ENCODE peak calls at places on chromosomes 5 and 9, in four cellular contexts. One of them, this sample, is unnamed.

GRCh38 chr5:51983161-51983560 is 599.9 kb downstream of the ISL1 start:
- DNase-seq in K562: no peak
- DNase-seq in HepG2: no peak
- DNase-seq in GM12878: no peak
- DNase-seq in this sample: no peak

GRCh38 chr9:98983295-98984268 is 39.9 kb downstream of the COL15A1 start:
- DNase-seq in K562: no peak
- DNase-seq in HepG2: no peak
- DNase-seq in GM12878: no peak
- DNase-seq in this sample: no peak

GRCh38 chr5:170132642-170133448 is 27.1 kb downstream of the FOXI1 start:
- DNase-seq in K562: no peak
- DNase-seq in HepG2: no peak
- DNase-seq in GM12878: no peak
- DNase-seq in this sample: no peak

GRCh38 chr9:27471789-27472585 is 52.1 kb upstream of the IFNK start:
- DNase-seq in K562: no peak
- DNase-seq in HepG2: no peak
- DNase-seq in GM12878: no peak
- DNase-seq in this sample: no peak

GRCh38 chr9:38022203-38022602 is 46.8 kb downstream of the SHB start:
- DNase-seq in K562: no peak
- DNase-seq in HepG2: no peak
- DNase-seq in GM12878: no peak
- DNase-seq in this sample: no peak

GRCh38 chr5:170642066-170642735 is 138.4 kb downstream of the KCNIP1 start:
- DNase-seq in K562: no peak
- DNase-seq in HepG2: no peak
- DNase-seq in GM12878: no peak
- DNase-seq in this sample: no peak

GRCh38 chr5:124746916-124747769 is 704 bp upstream of the ZNF608 start:
- DNase-seq in K562: no peak
- DNase-seq in HepG2: peak
- DNase-seq in GM12878: peak
- DNase-seq in this sample: peak

GRCh38 chr5:112885001-112885400 is 23.9 kb downstream of the SRP19 start:
- DNase-seq in K562: no peak
- DNase-seq in HepG2: no peak
- DNase-seq in GM12878: no peak
- DNase-seq in this sample: no peak

GRCh38 chr9:32423371-32423770 is 38.9 kb downstream of the ACO1 start:
- DNase-seq in K562: no peak
- DNase-seq in HepG2: no peak
- DNase-seq in GM12878: no peak
- DNase-seq in this sample: no peak

GRCh38 chr9:121912812-121913627 is 180.1 kb downstream of the TTLL11 start:
- DNase-seq in K562: no peak
- DNase-seq in HepG2: no peak
- DNase-seq in GM12878: no peak
- DNase-seq in this sample: no peak

GRCh38 chr9:135896626-135897025 is 10.7 kb downstream of the CAMSAP1 start:
- DNase-seq in K562: no peak
- DNase-seq in HepG2: no peak
- DNase-seq in GM12878: no peak
- DNase-seq in this sample: no peak

GRCh38 chr5:114185274-114185673 is 176.6 kb upstream of the KCNN2 start:
- DNase-seq in K562: no peak
- DNase-seq in HepG2: no peak
- DNase-seq in GM12878: no peak
- DNase-seq in this sample: peak

GRCh38 chr9:27625751-27626628 is 52.7 kb upstream of the C9orf72 start:
- DNase-seq in K562: no peak
- DNase-seq in HepG2: no peak
- DNase-seq in GM12878: no peak
- DNase-seq in this sample: no peak

GRCh38 chr5:73564018-73564417 is 1.4 kb downstream of the ANKRA2 start:
- DNase-seq in K562: no peak
- DNase-seq in HepG2: no peak
- DNase-seq in GM12878: no peak
- DNase-seq in this sample: no peak

GRCh38 chr9:36665387-36665786 is 92.7 kb downstream of the MELK start:
- DNase-seq in K562: no peak
- DNase-seq in HepG2: no peak
- DNase-seq in GM12878: no peak
- DNase-seq in this sample: no peak

GRCh38 chr5:130011986-130012385 is 107.7 kb downstream of the CHSY3 start:
- DNase-seq in K562: no peak
- DNase-seq in HepG2: no peak
- DNase-seq in GM12878: no peak
- DNase-seq in this sample: no peak

GRCh38 chr5:123163225-123163876 is 74.3 kb downstream of the PRDM6 start:
- DNase-seq in K562: no peak
- DNase-seq in HepG2: no peak
- DNase-seq in GM12878: no peak
- DNase-seq in this sample: no peak

GRCh38 chr9:37935106-37935505 is 31.2 kb upstream of the SLC25A51 start:
- DNase-seq in K562: no peak
- DNase-seq in HepG2: no peak
- DNase-seq in GM12878: no peak
- DNase-seq in this sample: no peak

GRCh38 chr5:135235002-135235401 is 164.0 kb downstream of the MACROH2A1 start:
- DNase-seq in K562: no peak
- DNase-seq in HepG2: no peak
- DNase-seq in GM12878: no peak
- DNase-seq in this sample: no peak

GRCh38 chr9:31418419-31418818 is 966.0 kb upstream of the ACO1 start:
- DNase-seq in K562: no peak
- DNase-seq in HepG2: no peak
- DNase-seq in GM12878: no peak
- DNase-seq in this sample: no peak

GRCh38 chr5:71938886-71939285 is 168.4 kb upstream of the MAP1B start:
- DNase-seq in K562: no peak
- DNase-seq in HepG2: peak
- DNase-seq in GM12878: no peak
- DNase-seq in this sample: peak

GRCh38 chr5:38466444-38467189 is 89.8 kb downstream of the LIFR start:
- DNase-seq in K562: no peak
- DNase-seq in HepG2: no peak
- DNase-seq in GM12878: no peak
- DNase-seq in this sample: no peak

GRCh38 chr9:97954550-97954989 is 16.6 kb upstream of the HEMGN start:
- DNase-seq in K562: peak
- DNase-seq in HepG2: peak
- DNase-seq in GM12878: no peak
- DNase-seq in this sample: peak

GRCh38 chr5:39453606-39454005 is 28.8 kb upstream of the DAB2 start:
- DNase-seq in K562: no peak
- DNase-seq in HepG2: no peak
- DNase-seq in GM12878: no peak
- DNase-seq in this sample: no peak

DNA sequence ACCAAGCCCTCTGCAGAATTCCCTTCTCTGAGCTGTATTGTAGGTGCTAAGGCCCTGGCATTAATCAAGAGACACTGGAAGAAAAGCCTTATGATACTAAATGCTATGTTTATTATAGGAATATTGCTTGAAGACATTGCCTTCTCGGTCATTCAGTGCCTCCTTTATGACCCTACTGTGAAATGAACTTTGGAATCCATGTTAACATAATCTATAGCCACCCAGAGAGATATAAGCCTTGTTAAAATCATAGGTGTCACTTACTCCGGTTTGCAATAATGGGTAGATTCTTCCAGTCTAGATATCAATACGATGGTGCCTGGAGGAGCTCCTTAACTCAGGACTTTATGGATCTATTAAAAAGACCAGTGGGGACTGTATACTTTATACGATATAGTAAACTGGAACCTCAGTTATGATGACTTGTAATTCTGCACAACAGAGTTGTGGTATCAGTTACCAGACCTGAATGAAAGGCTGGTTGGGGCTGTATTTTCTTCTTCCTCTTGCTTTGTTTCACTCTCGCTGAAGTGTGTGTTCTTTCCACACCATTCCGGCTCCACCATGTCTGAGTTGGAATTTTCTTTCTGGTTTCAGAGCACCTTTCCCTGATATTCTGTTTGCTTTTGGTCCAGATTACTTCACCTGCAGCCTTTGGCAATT is 154.5 kb downstream of the DROSHA start:
- DNase-seq in K562: no peak
- DNase-seq in HepG2: no peak
- DNase-seq in GM12878: no peak
- DNase-seq in this sample: no peak
- H2AFZ ChIP-seq in K562: no peak
- H2AFZ ChIP-seq in HepG2: no peak
- H2AFZ ChIP-seq in GM12878: no peak
- H2AFZ ChIP-seq in this sample: peak

GRCh38 chr9:134208981-134209725 is 44.8 kb upstream of the RNU6ATAC start:
- DNase-seq in K562: no peak
- DNase-seq in HepG2: no peak
- DNase-seq in GM12878: no peak
- DNase-seq in this sample: no peak

GRCh38 chr9:134204991-134205578 is 40.7 kb upstream of the RNU6ATAC start:
- DNase-seq in K562: no peak
- DNase-seq in HepG2: peak
- DNase-seq in GM12878: no peak
- DNase-seq in this sample: no peak

GRCh38 chr9:134208310-134208841 is 44.0 kb upstream of the RNU6ATAC start:
- DNase-seq in K562: no peak
- DNase-seq in HepG2: no peak
- DNase-seq in GM12878: no peak
- DNase-seq in this sample: no peak

GRCh38 chr9:134205636-134206316 is 41.4 kb upstream of the RNU6ATAC start:
- DNase-seq in K562: peak
- DNase-seq in HepG2: no peak
- DNase-seq in GM12878: no peak
- DNase-seq in this sample: no peak

GRCh38 chr9:134206317-134207300 is 42.2 kb upstream of the RNU6ATAC start:
- DNase-seq in K562: no peak
- DNase-seq in HepG2: no peak
- DNase-seq in GM12878: no peak
- DNase-seq in this sample: no peak
- TF ChIP-seq JUNB in K562: no peak
- TF ChIP-seq JUNB in HepG2: no peak
- TF ChIP-seq JUNB in GM12878: no peak
- TF ChIP-seq JUNB in this sample: no peak

GRCh38 chr9:133253268-133253667 is 21.7 kb downstream of the ABO start:
- DNase-seq in K562: no peak
- DNase-seq in HepG2: no peak
- DNase-seq in GM12878: no peak
- DNase-seq in this sample: no peak

GRCh38 chr9:133252301-133252776 is 22.7 kb downstream of the ABO start:
- DNase-seq in K562: no peak
- DNase-seq in HepG2: no peak
- DNase-seq in GM12878: no peak
- DNase-seq in this sample: no peak

GRCh38 chr9:133249337-133249736 is 25.7 kb downstream of the ABO start:
- DNase-seq in K562: no peak
- DNase-seq in HepG2: no peak
- DNase-seq in GM12878: no peak
- DNase-seq in this sample: no peak

GRCh38 chr9:133250741-133251170 is 24.2 kb downstream of the ABO start:
- DNase-seq in K562: no peak
- DNase-seq in HepG2: no peak
- DNase-seq in GM12878: no peak
- DNase-seq in this sample: no peak

DNA sequence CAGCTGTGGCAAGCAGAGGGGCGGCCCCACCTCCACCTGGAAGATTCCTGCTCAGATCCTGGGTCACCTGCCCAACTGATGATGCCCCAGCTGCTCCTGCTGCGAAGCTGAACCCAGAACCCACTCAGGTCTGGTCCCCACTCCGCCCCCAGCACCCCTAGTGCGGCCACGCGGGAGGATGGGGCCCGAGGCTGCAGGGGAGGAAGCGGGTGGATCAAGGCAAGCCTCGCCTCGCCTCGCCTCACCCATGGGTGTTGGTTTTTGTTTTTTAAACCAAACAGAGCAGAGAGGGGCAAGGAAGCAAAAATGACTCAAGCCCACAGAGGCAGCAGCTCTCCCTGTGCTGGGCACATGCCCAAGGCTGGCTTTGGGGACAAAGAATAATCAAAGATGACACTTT is 23.2 kb downstream of the ABO start:
- DNase-seq in K562: no peak
- DNase-seq in HepG2: no peak
- DNase-seq in GM12878: no peak
- DNase-seq in this sample: no peak
- H2AFZ ChIP-seq in K562: no peak
- H2AFZ ChIP-seq in HepG2: no peak
- H2AFZ ChIP-seq in GM12878: no peak
- H2AFZ ChIP-seq in this sample: no peak

DNA sequence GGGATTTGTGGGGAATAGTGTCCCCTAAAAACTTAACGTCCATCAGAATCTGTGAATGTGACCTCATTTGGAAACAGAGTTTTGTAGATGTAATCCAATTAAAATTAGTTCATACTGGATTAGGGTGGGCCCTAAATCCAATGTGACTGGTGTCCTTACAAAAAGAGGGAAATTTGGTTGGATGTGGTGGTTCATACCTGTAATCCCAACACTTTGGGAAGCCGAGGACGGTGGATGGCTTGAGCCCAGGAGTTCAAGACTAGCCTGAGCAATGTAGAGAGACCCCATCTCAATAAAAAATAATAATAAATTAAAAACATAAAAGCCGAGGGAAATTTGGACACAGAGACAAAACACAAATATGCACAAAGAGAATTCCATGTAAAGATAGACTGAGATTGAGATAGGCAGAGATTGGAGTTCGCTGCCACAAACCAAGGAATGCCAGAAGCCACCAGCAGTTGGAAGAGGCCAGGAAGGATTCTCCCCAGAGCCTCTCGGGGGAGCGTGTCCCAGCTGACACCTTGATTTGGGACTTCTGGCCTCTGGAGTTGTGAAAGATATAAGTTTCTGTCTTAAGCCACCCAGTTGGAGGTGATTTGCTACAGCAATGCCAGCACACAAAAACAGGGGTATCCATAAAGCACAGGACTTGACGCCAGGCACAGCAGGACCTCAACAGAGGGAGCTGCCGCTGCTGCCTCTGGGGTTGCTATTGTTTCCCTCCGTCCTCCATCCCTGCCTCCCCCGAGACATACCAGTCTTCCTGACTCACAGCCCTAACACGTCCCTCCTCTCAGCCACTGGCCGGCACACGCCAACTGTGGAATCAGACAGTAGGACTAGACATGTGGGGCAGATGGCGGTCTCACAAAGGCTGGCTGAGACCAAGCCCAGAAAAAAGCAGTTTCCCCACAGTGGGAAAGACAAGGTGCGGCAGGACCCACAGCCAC is 73.8 kb upstream of the IL17B start:
- DNase-seq in K562: no peak
- DNase-seq in HepG2: peak
- DNase-seq in GM12878: no peak
- DNase-seq in this sample: peak
- TF ChIP-seq JUNB in K562: no peak
- TF ChIP-seq JUNB in HepG2: no peak
- TF ChIP-seq JUNB in GM12878: no peak
- TF ChIP-seq JUNB in this sample: no peak

GRCh38 chr9:88574993-88575392 is 40.0 kb downstream of the NXNL2 start:
- DNase-seq in K562: no peak
- DNase-seq in HepG2: no peak
- DNase-seq in GM12878: no peak
- DNase-seq in this sample: no peak
- H2AFZ ChIP-seq in K562: no peak
- H2AFZ ChIP-seq in HepG2: no peak
- H2AFZ ChIP-seq in GM12878: no peak
- H2AFZ ChIP-seq in this sample: peak